ENCODE peak calls at places on chromosomes 16 and 17, in five cellular contexts. One of them, this sample, is unnamed.

GRCh38 chr17:76166168-76166567 is 25.1 kb upstream of the FOXJ1 start:
- DNase-seq in NCI-H1436 treated with DMSO at 0.1 percent for 48 hours: no peak
- DNase-seq in nephron progenitor cell: no peak
- DNase-seq in thyroid gland: no peak
- DNase-seq in astrocyte of the spinal cord: peak; percentile 44
- DNase-seq in this sample: no peak

GRCh38 chr17:49259663-49260010 is 29.1 kb upstream of the PHOSPHO1 start:
- DNase-seq in thyroid gland: no peak
- DNase-seq in nephron progenitor cell: no peak
- DNase-seq in astrocyte of the spinal cord: no peak
- DNase-seq in NCI-H1436 treated with DMSO at 0.1 percent for 48 hours: no peak
- DNase-seq in this sample: no peak

GRCh38 chr17:6823011-6823442 is 8.5 kb downstream of the TEKT1 start:
- DNase-seq in nephron progenitor cell: no peak
- DNase-seq in astrocyte of the spinal cord: peak; percentile 34
- DNase-seq in thyroid gland: no peak
- DNase-seq in NCI-H1436 treated with DMSO at 0.1 percent for 48 hours: no peak
- DNase-seq in this sample: no peak

GRCh38 chr16:58243528-58244004 is 45.7 kb upstream of the CSNK2A2 start:
- DNase-seq in nephron progenitor cell: no peak
- DNase-seq in astrocyte of the spinal cord: no peak
- DNase-seq in NCI-H1436 treated with DMSO at 0.1 percent for 48 hours: no peak
- DNase-seq in thyroid gland: no peak
- DNase-seq in this sample: no peak

GRCh38 chr16:55297062-55297909 is 26.7 kb upstream of the IRX6 start:
- DNase-seq in thyroid gland: no peak
- DNase-seq in NCI-H1436 treated with DMSO at 0.1 percent for 48 hours: no peak
- DNase-seq in nephron progenitor cell: no peak
- DNase-seq in astrocyte of the spinal cord: peak; percentile 2
- DNase-seq in this sample: no peak

GRCh38 chr17:507441-507840 is 154.8 kb upstream of the RPH3AL start:
- DNase-seq in nephron progenitor cell: no peak
- DNase-seq in astrocyte of the spinal cord: no peak
- DNase-seq in thyroid gland: no peak
- DNase-seq in NCI-H1436 treated with DMSO at 0.1 percent for 48 hours: no peak
- DNase-seq in this sample: no peak

GRCh38 chr17:30921544-30922196 is at the start of gene ADAP2:
- DNase-seq in thyroid gland: peak; percentile 64
- DNase-seq in nephron progenitor cell: peak; percentile 71
- DNase-seq in NCI-H1436 treated with DMSO at 0.1 percent for 48 hours: no peak
- DNase-seq in astrocyte of the spinal cord: no peak
- DNase-seq in this sample: no peak

GRCh38 chr17:11704041-11704440 is 105.8 kb downstream of the DNAH9 start:
- DNase-seq in NCI-H1436 treated with DMSO at 0.1 percent for 48 hours: no peak
- DNase-seq in astrocyte of the spinal cord: no peak
- DNase-seq in thyroid gland: no peak
- DNase-seq in nephron progenitor cell: no peak
- DNase-seq in this sample: no peak

GRCh38 chr16:56983211-56983751 is 6.1 kb upstream of the NLRC5 start:
- DNase-seq in thyroid gland: no peak
- DNase-seq in nephron progenitor cell: no peak
- DNase-seq in NCI-H1436 treated with DMSO at 0.1 percent for 48 hours: no peak
- DNase-seq in astrocyte of the spinal cord: no peak
- DNase-seq in this sample: no peak

GRCh38 chr17:73291260-73291801 is 20.5 kb downstream of the CDC42EP4 start:
- DNase-seq in NCI-H1436 treated with DMSO at 0.1 percent for 48 hours: no peak
- DNase-seq in astrocyte of the spinal cord: peak; percentile 95
- DNase-seq in nephron progenitor cell: no peak
- DNase-seq in thyroid gland: peak; percentile 66
- DNase-seq in this sample: no peak

GRCh38 chr17:48612854-48613691 is 2.0 kb downstream of the HOXB8 start:
- DNase-seq in NCI-H1436 treated with DMSO at 0.1 percent for 48 hours: no peak
- DNase-seq in nephron progenitor cell: peak; percentile 56
- DNase-seq in astrocyte of the spinal cord: peak; percentile 53
- DNase-seq in thyroid gland: no peak
- DNase-seq in this sample: no peak

GRCh38 chr17:59897090-59897489 is 4.2 kb downstream of the RPS6KB1 start:
- DNase-seq in NCI-H1436 treated with DMSO at 0.1 percent for 48 hours: no peak
- DNase-seq in astrocyte of the spinal cord: peak; percentile 21
- DNase-seq in nephron progenitor cell: no peak
- DNase-seq in thyroid gland: no peak
- DNase-seq in this sample: no peak

GRCh38 chr16:35725949-35726348 is 2266.5 kb downstream of the TP53TG3F start:
- DNase-seq in astrocyte of the spinal cord: no peak
- DNase-seq in NCI-H1436 treated with DMSO at 0.1 percent for 48 hours: no peak
- DNase-seq in thyroid gland: no peak
- DNase-seq in nephron progenitor cell: no peak
- DNase-seq in this sample: no peak

GRCh38 chr17:76709077-76709950 is 1.5 kb downstream of the MXRA7 start:
- DNase-seq in NCI-H1436 treated with DMSO at 0.1 percent for 48 hours: peak; percentile 41
- DNase-seq in nephron progenitor cell: peak; percentile 77
- DNase-seq in astrocyte of the spinal cord: peak; percentile 99
- DNase-seq in thyroid gland: peak; percentile 86
- DNase-seq in this sample: no peak

GRCh38 chr17:77254961-77255741 is 114.4 kb downstream of the SEC14L1 start:
- DNase-seq in astrocyte of the spinal cord: peak; percentile 75
- DNase-seq in thyroid gland: peak; percentile 63
- DNase-seq in NCI-H1436 treated with DMSO at 0.1 percent for 48 hours: no peak
- DNase-seq in nephron progenitor cell: no peak
- DNase-seq in this sample: no peak

GRCh38 chr16:86018487-86018886 is 119.5 kb downstream of the IRF8 start:
- DNase-seq in astrocyte of the spinal cord: no peak
- DNase-seq in NCI-H1436 treated with DMSO at 0.1 percent for 48 hours: no peak
- DNase-seq in thyroid gland: peak; percentile 7
- DNase-seq in nephron progenitor cell: peak; percentile 46
- DNase-seq in this sample: no peak

GRCh38 chr17:14856156-14856555 is 409.0 kb downstream of the PMP22 start:
- DNase-seq in NCI-H1436 treated with DMSO at 0.1 percent for 48 hours: no peak
- DNase-seq in astrocyte of the spinal cord: no peak
- DNase-seq in thyroid gland: no peak
- DNase-seq in nephron progenitor cell: no peak
- DNase-seq in this sample: no peak

GRCh38 chr17:16313159-16314090 is 39.8 kb downstream of the CENPV start:
- DNase-seq in NCI-H1436 treated with DMSO at 0.1 percent for 48 hours: no peak
- DNase-seq in thyroid gland: no peak
- DNase-seq in nephron progenitor cell: no peak
- DNase-seq in astrocyte of the spinal cord: peak; percentile 40
- DNase-seq in this sample: no peak

GRCh38 chr17:57953703-57954420 is 1.4 kb downstream of the CUEDC1 start:
- DNase-seq in NCI-H1436 treated with DMSO at 0.1 percent for 48 hours: no peak
- DNase-seq in nephron progenitor cell: no peak
- DNase-seq in astrocyte of the spinal cord: no peak
- DNase-seq in thyroid gland: no peak
- DNase-seq in this sample: no peak

GRCh38 chr16:30491229-30491628 is 18.7 kb downstream of the ITGAL start:
- DNase-seq in astrocyte of the spinal cord: no peak
- DNase-seq in NCI-H1436 treated with DMSO at 0.1 percent for 48 hours: no peak
- DNase-seq in thyroid gland: no peak
- DNase-seq in nephron progenitor cell: no peak
- DNase-seq in this sample: no peak